ENCODE peak calls at places on chromosome 1, in eight cellular contexts. C, Q, B, E, A, X, V and T are unnamed samples.

GRCh38 chr1:110102081-110102480 is 10.2 kb upstream of the UBL4B start:
- DNase-seq in B (no peak), C (no peak), Q (no peak), V (no peak), X (no peak), A (no peak), E (no peak), T (no peak)

GRCh38 chr1:110615548-110616130 is 9.5 kb upstream of the KCNA2 start:
- DNase-seq in C (no peak), Q (peak), B (peak), V (peak), A (peak), E (peak), X (peak), T (peak)

GRCh38 chr1:85615536-85615935 is 35.0 kb downstream of the CCN1 start:
- DNase-seq in C (no peak), A (no peak), V (no peak), B (no peak), E (no peak), X (no peak), Q (no peak), T (no peak)

GRCh38 chr1:237199026-237199425 is 157.0 kb downstream of the RYR2 start:
- DNase-seq in V (no peak), A (no peak), X (no peak), C (no peak), Q (no peak), E (no peak), B (no peak), T (no peak)

GRCh38 chr1:108107658-108108057 is 92.5 kb downstream of the SLC25A24 start:
- DNase-seq in V (no peak), Q (no peak), A (no peak), C (no peak), X (peak), B (peak), E (no peak), T (no peak)

GRCh38 chr1:22111115-22111514 is 31.8 kb downstream of the WNT4 start:
- DNase-seq in B (no peak), Q (no peak), C (no peak), A (no peak), V (no peak), E (no peak), X (no peak), T (no peak)

GRCh38 chr1:168732736-168733135 is 3.7 kb upstream of the DPT start:
- DNase-seq in X (no peak), E (no peak), Q (no peak), C (no peak), V (no peak), B (no peak), A (no peak), T (no peak)

GRCh38 chr1:151798571-151798970 is 6.6 kb downstream of the LINGO4 start:
- DNase-seq in Q (no peak), V (no peak), C (no peak), A (no peak), B (no peak), X (no peak), E (no peak), T (no peak)

GRCh38 chr1:160855181-160855981 is 7.3 kb downstream of the CD244 start:
- DNase-seq in C (no peak), V (no peak), X (no peak), Q (no peak), E (no peak), A (no peak), B (peak), T (no peak)

GRCh38 chr1:169726851-169727250 is 7.0 kb downstream of the SELE start:
- DNase-seq in C (no peak), V (no peak), X (no peak), E (no peak), B (no peak), A (no peak), Q (no peak), T (no peak)

GRCh38 chr1:61058477-61059245 is 23.7 kb upstream of the NFIA start:
- DNase-seq in E (no peak), Q (peak), V (no peak), C (no peak), A (no peak), B (no peak), X (no peak), T (no peak)

GRCh38 chr1:119795471-119795870 is 15.8 kb downstream of the REG4 start:
- DNase-seq in Q (no peak), C (no peak), B (no peak), X (no peak), A (no peak), V (no peak), E (no peak), T (no peak)

GRCh38 chr1:60920561-60920960 is 161.8 kb upstream of the NFIA start:
- DNase-seq in V (no peak), A (no peak), E (no peak), C (no peak), X (no peak), B (no peak), Q (no peak), T (no peak)

GRCh38 chr1:76425104-76425842 is 350.7 kb downstream of the ST6GALNAC3 start:
- DNase-seq in E (no peak), V (no peak), C (no peak), B (no peak), A (no peak), X (no peak), Q (no peak), T (no peak)

GRCh38 chr1:203669739-203670138 is 43.1 kb downstream of the ATP2B4 start:
- DNase-seq in Q (peak), B (no peak), E (no peak), X (no peak), A (peak), V (no peak), C (no peak), T (peak)

GRCh38 chr1:194568610-194569009 is 1382.2 kb upstream of the B3GALT2 start:
- DNase-seq in C (no peak), A (peak), B (no peak), X (no peak), V (no peak), E (no peak), Q (no peak), T (no peak)

GRCh38 chr1:234169161-234169849 is 204.0 kb upstream of the COA6 start:
- DNase-seq in C (no peak), B (no peak), E (no peak), A (no peak), Q (no peak), V (no peak), X (no peak), T (no peak)

GRCh38 chr1:81151300-81151699 is 649.4 kb upstream of the ADGRL2 start:
- DNase-seq in E (no peak), V (no peak), C (no peak), B (no peak), X (no peak), A (no peak), Q (no peak), T (no peak)

GRCh38 chr1:18530567-18531502 is 50.1 kb downstream of the KLHDC7A start:
- DNase-seq in B (no peak), V (peak), E (no peak), X (no peak), C (no peak), Q (no peak), A (peak), T (no peak)

GRCh38 chr1:32972814-32973428 is 8.3 kb upstream of the RNF19B start:
- DNase-seq in B (no peak), C (no peak), A (peak), Q (no peak), V (peak), E (peak), X (no peak), T (peak)

GRCh38 chr1:243254233-243254926 is 701 bp downstream of the CEP170 start:
- DNase-seq in E (peak), V (peak), Q (peak), A (peak), B (peak), X (peak), C (peak), T (peak)

GRCh38 chr1:157442065-157442464 is 110.2 kb downstream of the FCRL5 start:
- DNase-seq in V (peak), B (no peak), C (no peak), Q (no peak), A (peak), X (no peak), E (no peak), T (no peak)

GRCh38 chr1:186473047-186473446 is 12.1 kb upstream of the PDC start:
- DNase-seq in V (no peak), X (no peak), Q (no peak), A (no peak), E (no peak), C (no peak), B (no peak), T (no peak)

GRCh38 chr1:114154146-114154962 is 685 bp upstream of the SYT6 start:
- DNase-seq in C (no peak), Q (no peak), V (peak), E (no peak), X (no peak), B (peak), A (no peak), T (no peak)

GRCh38 chr1:44945992-44946391 is 40.4 kb downstream of the EIF2B3 start:
- DNase-seq in A (no peak), Q (no peak), C (no peak), X (no peak), E (no peak), B (no peak), V (no peak), T (no peak)